ENCODE peak calls at places on chromosome 13, in ten cellular contexts. K is Ammon's horn; L is NCI-H2081; Y is T-cell; E is Peyer's patch; J is activated T-cell treated with anti-CD3 and anti-CD28 coated beads for 1 hour; P is heart right ventricle; H is kidney tubule cell; G is activated naive CD8-positive, alpha-beta T cell treated with anti-CD3 and anti-CD28 coated beads for 36 hours; N is CD14-positive monocyte. D is an unnamed sample.

GRCh38 chr13:49986471-49986870 is 10.4 kb upstream of the TRIM13 start:
- DNase-seq in E (no peak), L (no peak), N (no peak), G (no peak), J (no peak), H (no peak), P (no peak), K (no peak), Y (no peak), D (no peak)

GRCh38 chr13:69856331-69856730 is 251.3 kb upstream of the ATXN8OS start:
- DNase-seq in Y (no peak), K (no peak), H (peak), L (no peak), E (no peak), J (no peak), G (no peak), N (no peak), P (no peak), D (peak)

GRCh38 chr13:51895906-51896888 is 34.4 kb downstream of the CCDC70 start:
- DNase-seq in J (no peak), N (no peak), H (peak), K (peak), L (peak), P (peak), G (peak), Y (peak), E (peak), D (peak)

GRCh38 chr13:106738279-106738678 is 170.3 kb upstream of the ARGLU1 start:
- DNase-seq in N (no peak), K (no peak), Y (no peak), E (no peak), L (no peak), P (no peak), G (no peak), H (no peak), J (no peak), D (no peak)

GRCh38 chr13:45799451-45799850 is 52.1 kb downstream of the SIAH3 start:
- DNase-seq in H (no peak), G (no peak), E (no peak), P (peak), Y (no peak), N (no peak), J (no peak), L (no peak), K (no peak), D (no peak)

GRCh38 chr13:25977216-25977615 is 74.6 kb downstream of the SHISA2 start:
- DNase-seq in K (no peak), L (peak), N (no peak), J (no peak), Y (no peak), P (no peak), H (peak), G (no peak), E (no peak), D (no peak)

GRCh38 chr13:97851269-97851668 is 102.2 kb upstream of the IPO5 start:
- DNase-seq in P (no peak), N (no peak), L (no peak), H (no peak), K (no peak), Y (no peak), E (no peak), G (no peak), J (no peak), D (no peak)

GRCh38 chr13:57874530-57874929 is 243.0 kb downstream of the PCDH17 start:
- DNase-seq in N (no peak), L (no peak), H (no peak), Y (no peak), K (no peak), G (no peak), J (no peak), E (no peak), P (no peak), D (no peak)

GRCh38 chr13:39888865-39889810 is 233.7 kb downstream of the COG6 start:
- DNase-seq in N (no peak), H (peak), Y (no peak), G (no peak), K (no peak), E (no peak), J (no peak), P (no peak), L (no peak), D (peak)

GRCh38 chr13:102191951-102192461 is 209.8 kb downstream of the FGF14 start:
- DNase-seq in Y (no peak), G (no peak), E (no peak), L (no peak), P (no peak), J (no peak), N (no peak), K (no peak), H (peak), D (peak)

GRCh38 chr13:25881946-25882574 is 169.8 kb downstream of the SHISA2 start:
- DNase-seq in P (no peak), Y (no peak), E (no peak), H (peak), G (no peak), J (no peak), K (no peak), N (no peak), L (peak), D (no peak)

GRCh38 chr13:39952244-39953233 is 297.1 kb downstream of the COG6 start:
- DNase-seq in N (no peak), J (no peak), K (no peak), E (no peak), L (no peak), G (no peak), H (no peak), P (no peak), Y (no peak), D (no peak)

GRCh38 chr13:114226699-114227323 is 7.9 kb upstream of the CDC16 start:
- DNase-seq in H (peak), N (peak), E (peak), Y (peak), J (peak), L (peak), K (peak), P (peak), G (peak), D (peak)